ENCODE peak calls at places on chromosomes 13 and 19, in six cellular contexts. R, Q, P, O, A and V are unnamed samples.

GRCh38 chr19:31135841-31136240 is 213.4 kb downstream of the TSHZ3 start:
- DNase-seq in R (peak; percentile 91), Q (no peak), P (no peak), O (no peak), A (peak; percentile 16), V (no peak)

GRCh38 chr13:19597523-19597922 is 35.9 kb upstream of the MPHOSPH8 start:
- DNase-seq in R (peak; percentile 76), Q (no peak), P (no peak), O (no peak), A (peak; percentile 79), V (no peak)

GRCh38 chr19:16024266-16025107 is 51.8 kb upstream of the TPM4 start:
- DNase-seq in R (no peak), Q (no peak), P (no peak), O (no peak), A (no peak), V (no peak)

GRCh38 chr13:52782486-52783448 is 43.1 kb upstream of the CNMD start:
- DNase-seq in R (no peak), Q (no peak), P (no peak), O (no peak), A (no peak), V (no peak)

GRCh38 chr19:3097442-3097871 is 3.3 kb downstream of the GNA11 start:
- DNase-seq in R (no peak), Q (no peak), P (no peak), O (no peak), A (no peak), V (no peak)

GRCh38 chr19:48881741-48882657 is 9.8 kb downstream of the PPP1R15A start:
- DNase-seq in R (peak; percentile 39), Q (no peak), P (no peak), O (no peak), A (no peak), V (no peak)

GRCh38 chr13:76875256-76875655 is 10.9 kb downstream of the KCTD12 start:
- DNase-seq in R (no peak), Q (no peak), P (no peak), O (no peak), A (no peak), V (no peak)

GRCh38 chr13:44249439-44249838 is 124.2 kb upstream of the SERP2 start:
- DNase-seq in R (peak; percentile 81), Q (no peak), P (no peak), O (no peak), A (peak; percentile 36), V (peak; percentile 34)

GRCh38 chr19:45591004-45591637 is 6.5 kb upstream of the OPA3 start:
- DNase-seq in R (peak; percentile 62), Q (peak; percentile 17), P (peak; percentile 31), O (peak; percentile 68), A (no peak), V (no peak)

GRCh38 chr13:94607939-94608338 is 6.3 kb downstream of the GPR180 start:
- DNase-seq in R (peak; percentile 7), Q (no peak), P (no peak), O (no peak), A (no peak), V (no peak)

GRCh38 chr13:34076943-34077703 is 259.2 kb downstream of the RFC3 start:
- DNase-seq in R (peak; percentile 89), Q (no peak), P (no peak), O (no peak), A (peak; percentile 8), V (no peak)

GRCh38 chr19:15269806-15270205 is 37.6 kb upstream of the EPHX3 start:
- DNase-seq in R (no peak), Q (no peak), P (no peak), O (no peak), A (no peak), V (no peak)

GRCh38 chr19:51783373-51783772 is 11.6 kb upstream of the FPR3 start:
- DNase-seq in R (no peak), Q (no peak), P (no peak), O (no peak), A (peak; percentile 3), V (no peak)

GRCh38 chr13:96848275-96848674 is 146.0 kb downstream of the OXGR1 start:
- DNase-seq in R (no peak), Q (no peak), P (no peak), O (no peak), A (no peak), V (no peak)

GRCh38 chr19:49272204-49272603 is 52.8 kb downstream of the SLC6A16 start:
- DNase-seq in R (peak; percentile 60), Q (no peak), P (no peak), O (no peak), A (peak; percentile 81), V (no peak)

GRCh38 chr13:24233351-24233901 is 72.9 kb downstream of the SPATA13 start:
- DNase-seq in R (peak; percentile 57), Q (no peak), P (no peak), O (no peak), A (no peak), V (no peak)

GRCh38 chr13:75771818-75772217 is 135.7 kb downstream of the LMO7 start:
- DNase-seq in R (peak; percentile 85), Q (no peak), P (no peak), O (no peak), A (peak; percentile 86), V (no peak)

GRCh38 chr13:95660981-95661581 is 15.9 kb upstream of the DNAJC3 start:
- DNase-seq in R (peak; percentile 70), Q (no peak), P (peak; percentile 50), O (no peak), A (peak; percentile 58), V (peak; percentile 56)

GRCh38 chr13:33081666-33082065 is 65.4 kb downstream of the KL start:
- DNase-seq in R (no peak), Q (no peak), P (no peak), O (no peak), A (no peak), V (no peak)

GRCh38 chr19:35942235-35942634 is 6.1 kb downstream of the LRFN3 start:
- DNase-seq in R (no peak), Q (no peak), P (no peak), O (no peak), A (no peak), V (no peak)

GRCh38 chr13:109608503-109608902 is 177.9 kb downstream of the IRS2 start:
- DNase-seq in R (no peak), Q (no peak), P (no peak), O (no peak), A (no peak), V (no peak)

GRCh38 chr19:10227215-10227971 is 3.7 kb downstream of the S1PR2 start:
- DNase-seq in R (peak; percentile 24), Q (no peak), P (no peak), O (no peak), A (no peak), V (no peak)